ENCODE peak calls at places on chromosomes 16 and 17, in eight cellular contexts. One of them, this sample, is unnamed.
A peak's percentile ranks its signal among the peaks of the same experiment; 100 is the strongest.

GRCh38 chr17:29567362-29568330 is 809 bp upstream of the ABHD15 start:
- DNase-seq in neural progenitor cell: peak; percentile 84
- DNase-seq in MM.1S: peak; percentile 79
- DNase-seq in hepatocyte: peak; percentile 80
- DNase-seq in OCI-LY7: peak; percentile 84
- DNase-seq in PC-3: peak; percentile 47
- DNase-seq in HCT116: peak; percentile 27
- DNase-seq in SK-N-SH: peak; percentile 87
- DNase-seq in this sample: peak; percentile 87

GRCh38 chr16:89184685-89185061 is 13.1 kb downstream of the CDH15 start:
- DNase-seq in neural progenitor cell: no peak
- DNase-seq in MM.1S: no peak
- DNase-seq in hepatocyte: no peak
- DNase-seq in OCI-LY7: no peak
- DNase-seq in PC-3: no peak
- DNase-seq in HCT116: no peak
- DNase-seq in SK-N-SH: no peak
- DNase-seq in this sample: no peak

GRCh38 chr16:24929409-24929808 is 83.6 kb downstream of the SLC5A11 start:
- DNase-seq in neural progenitor cell: no peak
- DNase-seq in MM.1S: no peak
- DNase-seq in hepatocyte: no peak
- DNase-seq in OCI-LY7: no peak
- DNase-seq in PC-3: no peak
- DNase-seq in HCT116: no peak
- DNase-seq in SK-N-SH: no peak
- DNase-seq in this sample: no peak

GRCh38 chr17:20944014-20944905 is 98.6 kb downstream of the USP22 start:
- DNase-seq in neural progenitor cell: peak; percentile 19
- DNase-seq in MM.1S: peak; percentile 57
- DNase-seq in hepatocyte: peak; percentile 73
- DNase-seq in OCI-LY7: peak; percentile 53
- DNase-seq in PC-3: peak; percentile 83
- DNase-seq in HCT116: peak; percentile 36
- DNase-seq in SK-N-SH: no peak
- DNase-seq in this sample: peak; percentile 87

GRCh38 chr17:48134912-48135480 is 27.4 kb downstream of the SNX11 start:
- DNase-seq in neural progenitor cell: peak; percentile 66
- DNase-seq in MM.1S: no peak
- DNase-seq in hepatocyte: no peak
- DNase-seq in OCI-LY7: peak; percentile 24
- DNase-seq in PC-3: peak; percentile 27
- DNase-seq in HCT116: no peak
- DNase-seq in SK-N-SH: no peak
- DNase-seq in this sample: peak; percentile 69

GRCh38 chr16:10609410-10609774 is 29.0 kb upstream of the EMP2 start:
- DNase-seq in neural progenitor cell: no peak
- DNase-seq in MM.1S: no peak
- DNase-seq in hepatocyte: no peak
- DNase-seq in OCI-LY7: no peak
- DNase-seq in PC-3: peak; percentile 6
- DNase-seq in HCT116: no peak
- DNase-seq in SK-N-SH: no peak
- DNase-seq in this sample: no peak

GRCh38 chr17:9330903-9331272 is 244.7 kb downstream of the STX8 start:
- DNase-seq in neural progenitor cell: peak; percentile 59
- DNase-seq in MM.1S: no peak
- DNase-seq in hepatocyte: no peak
- DNase-seq in OCI-LY7: no peak
- DNase-seq in PC-3: no peak
- DNase-seq in HCT116: no peak
- DNase-seq in SK-N-SH: no peak
- DNase-seq in this sample: peak; percentile 17

GRCh38 chr17:14301761-14302401 is 1.0 kb downstream of the HS3ST3B1 start:
- DNase-seq in neural progenitor cell: peak; percentile 48
- DNase-seq in MM.1S: no peak
- DNase-seq in hepatocyte: peak; percentile 47
- DNase-seq in OCI-LY7: peak; percentile 26
- DNase-seq in PC-3: no peak
- DNase-seq in HCT116: no peak
- DNase-seq in SK-N-SH: no peak
- DNase-seq in this sample: no peak

GRCh38 chr17:35917519-35918213 is 12.9 kb downstream of the RDM1 start:
- DNase-seq in neural progenitor cell: no peak
- DNase-seq in MM.1S: no peak
- DNase-seq in hepatocyte: no peak
- DNase-seq in OCI-LY7: no peak
- DNase-seq in PC-3: no peak
- DNase-seq in HCT116: no peak
- DNase-seq in SK-N-SH: no peak
- DNase-seq in this sample: no peak

GRCh38 chr17:72332367-72332766 is 211.5 kb downstream of the SOX9 start:
- DNase-seq in neural progenitor cell: no peak
- DNase-seq in MM.1S: peak; percentile 78
- DNase-seq in hepatocyte: no peak
- DNase-seq in OCI-LY7: no peak
- DNase-seq in PC-3: no peak
- DNase-seq in HCT116: no peak
- DNase-seq in SK-N-SH: no peak
- DNase-seq in this sample: no peak

GRCh38 chr16:48558269-48558915 is 51.6 kb downstream of the N4BP1 start:
- DNase-seq in neural progenitor cell: no peak
- DNase-seq in MM.1S: no peak
- DNase-seq in hepatocyte: no peak
- DNase-seq in OCI-LY7: no peak
- DNase-seq in PC-3: no peak
- DNase-seq in HCT116: no peak
- DNase-seq in SK-N-SH: no peak
- DNase-seq in this sample: no peak

GRCh38 chr17:54785643-54786258 is 114.9 kb upstream of the TOM1L1 start:
- DNase-seq in neural progenitor cell: no peak
- DNase-seq in MM.1S: no peak
- DNase-seq in hepatocyte: no peak
- DNase-seq in OCI-LY7: no peak
- DNase-seq in PC-3: no peak
- DNase-seq in HCT116: no peak
- DNase-seq in SK-N-SH: peak; percentile 66
- DNase-seq in this sample: no peak

GRCh38 chr16:3054965-3055733 is 8.8 kb downstream of the MMP25 start:
- DNase-seq in neural progenitor cell: no peak
- DNase-seq in MM.1S: no peak
- DNase-seq in hepatocyte: no peak
- DNase-seq in OCI-LY7: peak; percentile 72
- DNase-seq in PC-3: no peak
- DNase-seq in HCT116: no peak
- DNase-seq in SK-N-SH: no peak
- DNase-seq in this sample: no peak

GRCh38 chr16:72107371-72107770 is 13.7 kb downstream of the DHX38 start:
- DNase-seq in neural progenitor cell: no peak
- DNase-seq in MM.1S: no peak
- DNase-seq in hepatocyte: no peak
- DNase-seq in OCI-LY7: no peak
- DNase-seq in PC-3: no peak
- DNase-seq in HCT116: no peak
- DNase-seq in SK-N-SH: no peak
- DNase-seq in this sample: no peak

GRCh38 chr17:28726396-28726911 is 421 bp upstream of the TLCD1 start:
- DNase-seq in neural progenitor cell: peak; percentile 90
- DNase-seq in MM.1S: peak; percentile 70
- DNase-seq in hepatocyte: peak; percentile 84
- DNase-seq in OCI-LY7: no peak
- DNase-seq in PC-3: peak; percentile 54
- DNase-seq in HCT116: peak; percentile 53
- DNase-seq in SK-N-SH: no peak
- DNase-seq in this sample: peak; percentile 83

GRCh38 chr17:47276868-47277267 is 23.2 kb downstream of the ITGB3 start:
- DNase-seq in neural progenitor cell: peak; percentile 70
- DNase-seq in MM.1S: no peak
- DNase-seq in hepatocyte: peak; percentile 61
- DNase-seq in OCI-LY7: no peak
- DNase-seq in PC-3: peak; percentile 57
- DNase-seq in HCT116: no peak
- DNase-seq in SK-N-SH: no peak
- DNase-seq in this sample: peak; percentile 70

GRCh38 chr17:77317091-77317519 is 176.3 kb downstream of the SEC14L1 start:
- DNase-seq in neural progenitor cell: no peak
- DNase-seq in MM.1S: no peak
- DNase-seq in hepatocyte: no peak
- DNase-seq in OCI-LY7: no peak
- DNase-seq in PC-3: no peak
- DNase-seq in HCT116: no peak
- DNase-seq in SK-N-SH: peak; percentile 24
- DNase-seq in this sample: no peak

GRCh38 chr17:45851464-45851863 is 6.8 kb downstream of the SPPL2C start:
- DNase-seq in neural progenitor cell: no peak
- DNase-seq in MM.1S: peak; percentile 74
- DNase-seq in hepatocyte: no peak
- DNase-seq in OCI-LY7: no peak
- DNase-seq in PC-3: no peak
- DNase-seq in HCT116: no peak
- DNase-seq in SK-N-SH: no peak
- DNase-seq in this sample: no peak

GRCh38 chr16:24253192-24253591 is 2.9 kb upstream of the CACNG3 start:
- DNase-seq in neural progenitor cell: peak; percentile 83
- DNase-seq in MM.1S: peak; percentile 39
- DNase-seq in hepatocyte: peak; percentile 67
- DNase-seq in OCI-LY7: peak; percentile 78
- DNase-seq in PC-3: peak; percentile 51
- DNase-seq in HCT116: peak; percentile 34
- DNase-seq in SK-N-SH: peak; percentile 68
- DNase-seq in this sample: peak; percentile 95

GRCh38 chr17:44959821-44960523 is 8.1 kb downstream of the C1QL1 start:
- DNase-seq in neural progenitor cell: no peak
- DNase-seq in MM.1S: no peak
- DNase-seq in hepatocyte: no peak
- DNase-seq in OCI-LY7: no peak
- DNase-seq in PC-3: no peak
- DNase-seq in HCT116: no peak
- DNase-seq in SK-N-SH: peak; percentile 25
- DNase-seq in this sample: peak; percentile 61

GRCh38 chr16:10150906-10151305 is 31.3 kb downstream of the GRIN2A start:
- DNase-seq in neural progenitor cell: no peak
- DNase-seq in MM.1S: no peak
- DNase-seq in hepatocyte: no peak
- DNase-seq in OCI-LY7: no peak
- DNase-seq in PC-3: no peak
- DNase-seq in HCT116: no peak
- DNase-seq in SK-N-SH: no peak
- DNase-seq in this sample: peak; percentile 4

GRCh38 chr16:51003850-51004566 is 147.1 kb downstream of the SALL1 start:
- DNase-seq in neural progenitor cell: no peak
- DNase-seq in MM.1S: no peak
- DNase-seq in hepatocyte: no peak
- DNase-seq in OCI-LY7: no peak
- DNase-seq in PC-3: no peak
- DNase-seq in HCT116: no peak
- DNase-seq in SK-N-SH: no peak
- DNase-seq in this sample: no peak

GRCh38 chr17:62792122-62792800 is 15.9 kb downstream of the MARCHF10 start:
- DNase-seq in neural progenitor cell: no peak
- DNase-seq in MM.1S: no peak
- DNase-seq in hepatocyte: no peak
- DNase-seq in OCI-LY7: no peak
- DNase-seq in PC-3: peak; percentile 98
- DNase-seq in HCT116: peak; percentile 61
- DNase-seq in SK-N-SH: no peak
- DNase-seq in this sample: no peak

GRCh38 chr16:8850279-8850885 is 18.4 kb downstream of the CARHSP1 start:
- DNase-seq in neural progenitor cell: no peak
- DNase-seq in MM.1S: no peak
- DNase-seq in hepatocyte: no peak
- DNase-seq in OCI-LY7: no peak
- DNase-seq in PC-3: peak; percentile 77
- DNase-seq in HCT116: no peak
- DNase-seq in SK-N-SH: peak; percentile 36
- DNase-seq in this sample: no peak

GRCh38 chr16:87464691-87465300 is 28.0 kb downstream of the ZCCHC14 start:
- DNase-seq in neural progenitor cell: no peak
- DNase-seq in MM.1S: no peak
- DNase-seq in hepatocyte: peak; percentile 80
- DNase-seq in OCI-LY7: no peak
- DNase-seq in PC-3: peak; percentile 61
- DNase-seq in HCT116: no peak
- DNase-seq in SK-N-SH: peak; percentile 58
- DNase-seq in this sample: no peak
- TF ChIP-seq EZH2phosphoT487 in neural progenitor cell: no peak
- TF ChIP-seq EZH2phosphoT487 in MM.1S: no peak
- TF ChIP-seq EZH2phosphoT487 in hepatocyte: no peak
- TF ChIP-seq EZH2phosphoT487 in OCI-LY7: no peak
- TF ChIP-seq EZH2phosphoT487 in PC-3: no peak
- TF ChIP-seq EZH2phosphoT487 in HCT116: no peak
- TF ChIP-seq EZH2phosphoT487 in SK-N-SH: no peak
- TF ChIP-seq EZH2phosphoT487 in this sample: no peak

DNA sequence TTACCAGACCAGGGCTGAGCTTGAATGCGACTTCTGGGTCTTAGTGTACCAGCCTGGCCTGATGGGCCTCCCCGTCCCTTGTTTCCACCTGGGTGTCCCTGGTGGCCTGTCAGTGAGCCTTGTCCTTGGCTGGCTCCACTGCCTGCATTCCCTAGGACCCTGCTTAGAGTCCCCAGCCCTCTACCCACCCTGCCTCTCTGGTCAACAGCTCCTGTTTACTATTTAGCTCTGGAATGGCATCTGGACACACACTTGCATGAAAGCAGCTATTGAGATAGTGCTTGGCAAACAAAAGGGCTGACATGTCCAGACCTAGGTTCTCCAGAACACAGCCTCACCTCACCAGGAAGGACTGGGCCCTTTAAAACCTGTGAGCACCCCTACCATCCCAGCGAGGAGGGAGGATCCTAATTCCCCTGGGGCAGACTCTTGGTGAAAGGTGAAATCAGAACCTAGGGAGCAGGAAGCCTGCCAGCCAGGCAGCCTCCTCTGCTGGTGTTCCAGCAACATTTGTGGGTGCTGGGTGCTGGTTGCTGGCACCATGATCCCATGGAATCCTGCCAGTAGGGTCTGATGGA is 38.8 kb downstream of the RAI1 start:
- DNase-seq in neural progenitor cell: no peak
- DNase-seq in MM.1S: no peak
- DNase-seq in hepatocyte: no peak
- DNase-seq in OCI-LY7: no peak
- DNase-seq in PC-3: peak; percentile 26
- DNase-seq in HCT116: no peak
- DNase-seq in SK-N-SH: no peak
- DNase-seq in this sample: no peak
- TF ChIP-seq EZH2phosphoT487 in neural progenitor cell: no peak
- TF ChIP-seq EZH2phosphoT487 in MM.1S: no peak
- TF ChIP-seq EZH2phosphoT487 in hepatocyte: no peak
- TF ChIP-seq EZH2phosphoT487 in OCI-LY7: no peak
- TF ChIP-seq EZH2phosphoT487 in PC-3: no peak
- TF ChIP-seq EZH2phosphoT487 in HCT116: no peak
- TF ChIP-seq EZH2phosphoT487 in SK-N-SH: no peak
- TF ChIP-seq EZH2phosphoT487 in this sample: no peak

GRCh38 chr17:36972186-36972686 is 23.5 kb downstream of the AATF start:
- DNase-seq in neural progenitor cell: no peak
- DNase-seq in MM.1S: no peak
- DNase-seq in hepatocyte: no peak
- DNase-seq in OCI-LY7: no peak
- DNase-seq in PC-3: no peak
- DNase-seq in HCT116: no peak
- DNase-seq in SK-N-SH: no peak
- DNase-seq in this sample: no peak
- TF ChIP-seq EZH2phosphoT487 in neural progenitor cell: no peak
- TF ChIP-seq EZH2phosphoT487 in MM.1S: no peak
- TF ChIP-seq EZH2phosphoT487 in hepatocyte: no peak
- TF ChIP-seq EZH2phosphoT487 in OCI-LY7: no peak
- TF ChIP-seq EZH2phosphoT487 in PC-3: no peak
- TF ChIP-seq EZH2phosphoT487 in HCT116: no peak
- TF ChIP-seq EZH2phosphoT487 in SK-N-SH: no peak
- TF ChIP-seq EZH2phosphoT487 in this sample: no peak

GRCh38 chr17:40953876-40954275 is 12.9 kb downstream of the KRT39 start:
- DNase-seq in neural progenitor cell: no peak
- DNase-seq in MM.1S: no peak
- DNase-seq in hepatocyte: no peak
- DNase-seq in OCI-LY7: no peak
- DNase-seq in PC-3: peak; percentile 97
- DNase-seq in HCT116: peak; percentile 85
- DNase-seq in SK-N-SH: no peak
- DNase-seq in this sample: no peak
- TF ChIP-seq EZH2phosphoT487 in neural progenitor cell: no peak
- TF ChIP-seq EZH2phosphoT487 in MM.1S: no peak
- TF ChIP-seq EZH2phosphoT487 in hepatocyte: no peak
- TF ChIP-seq EZH2phosphoT487 in OCI-LY7: no peak
- TF ChIP-seq EZH2phosphoT487 in PC-3: no peak
- TF ChIP-seq EZH2phosphoT487 in HCT116: no peak
- TF ChIP-seq EZH2phosphoT487 in SK-N-SH: no peak
- TF ChIP-seq EZH2phosphoT487 in this sample: no peak

This sample was measured in GM23338.